ENCODE peak calls at places on chromosomes 5 and 9, in seven cellular contexts. One of them, this sample, is unnamed.
A peak's percentile ranks its signal among the peaks of the same experiment; 100 is the strongest.

GRCh38 chr5:35281613-35282012 is 51.3 kb upstream of the PRLR start:
- DNase-seq in endothelial cell: no peak
- DNase-seq in GM12865: peak; percentile 26
- DNase-seq in heart left ventricle: no peak
- DNase-seq in fibroblast of pulmonary artery: no peak
- DNase-seq in natural killer cell: no peak
- DNase-seq in A673: no peak
- DNase-seq in this sample: no peak

GRCh38 chr9:33430942-33431341 is 16.5 kb downstream of the AQP3 start:
- DNase-seq in heart left ventricle: no peak
- DNase-seq in fibroblast of pulmonary artery: no peak
- DNase-seq in GM12865: no peak
- DNase-seq in natural killer cell: no peak
- DNase-seq in A673: no peak
- DNase-seq in endothelial cell: no peak
- DNase-seq in this sample: no peak

GRCh38 chr5:74185599-74185998 is 454.9 kb downstream of the ENC1 start:
- DNase-seq in A673: no peak
- DNase-seq in endothelial cell: no peak
- DNase-seq in heart left ventricle: peak; percentile 39
- DNase-seq in fibroblast of pulmonary artery: peak; percentile 23
- DNase-seq in GM12865: no peak
- DNase-seq in natural killer cell: no peak
- DNase-seq in this sample: no peak

GRCh38 chr5:668299-668995 is 24.7 kb downstream of the TPPP start:
- DNase-seq in heart left ventricle: peak; percentile 12
- DNase-seq in GM12865: no peak
- DNase-seq in endothelial cell: no peak
- DNase-seq in A673: no peak
- DNase-seq in fibroblast of pulmonary artery: no peak
- DNase-seq in natural killer cell: no peak
- DNase-seq in this sample: no peak

GRCh38 chr5:59109383-59109782 is 526.5 kb downstream of the RAB3C start:
- DNase-seq in GM12865: no peak
- DNase-seq in A673: no peak
- DNase-seq in natural killer cell: no peak
- DNase-seq in endothelial cell: no peak
- DNase-seq in heart left ventricle: no peak
- DNase-seq in fibroblast of pulmonary artery: no peak
- DNase-seq in this sample: no peak

GRCh38 chr5:146079695-146080361 is 25.5 kb downstream of the PLAC8L1 start:
- DNase-seq in fibroblast of pulmonary artery: peak; percentile 29
- DNase-seq in A673: no peak
- DNase-seq in GM12865: peak; percentile 38
- DNase-seq in natural killer cell: no peak
- DNase-seq in endothelial cell: no peak
- DNase-seq in heart left ventricle: no peak
- DNase-seq in this sample: no peak

GRCh38 chr5:56693220-56693579 is 122.1 kb upstream of the MAP3K1 start:
- DNase-seq in fibroblast of pulmonary artery: no peak
- DNase-seq in heart left ventricle: no peak
- DNase-seq in A673: no peak
- DNase-seq in endothelial cell: no peak
- DNase-seq in natural killer cell: no peak
- DNase-seq in GM12865: no peak
- DNase-seq in this sample: no peak

GRCh38 chr5:56734066-56734766 is 81.1 kb upstream of the MAP3K1 start:
- DNase-seq in GM12865: no peak
- DNase-seq in natural killer cell: no peak
- DNase-seq in endothelial cell: no peak
- DNase-seq in heart left ventricle: no peak
- DNase-seq in fibroblast of pulmonary artery: no peak
- DNase-seq in A673: no peak
- DNase-seq in this sample: no peak

GRCh38 chr5:16737620-16738364 is 121.0 kb upstream of the RETREG1 start:
- DNase-seq in GM12865: no peak
- DNase-seq in A673: no peak
- DNase-seq in endothelial cell: no peak
- DNase-seq in heart left ventricle: no peak
- DNase-seq in natural killer cell: no peak
- DNase-seq in fibroblast of pulmonary artery: no peak
- DNase-seq in this sample: no peak

GRCh38 chr5:109905906-109906305 is 216.2 kb downstream of the MAN2A1 start:
- DNase-seq in heart left ventricle: no peak
- DNase-seq in endothelial cell: no peak
- DNase-seq in natural killer cell: no peak
- DNase-seq in GM12865: no peak
- DNase-seq in fibroblast of pulmonary artery: no peak
- DNase-seq in A673: no peak
- DNase-seq in this sample: no peak

GRCh38 chr5:132136906-132137305 is 63.3 kb downstream of the CSF2 start:
- DNase-seq in A673: no peak
- DNase-seq in natural killer cell: no peak
- DNase-seq in fibroblast of pulmonary artery: peak; percentile 88
- DNase-seq in GM12865: no peak
- DNase-seq in endothelial cell: no peak
- DNase-seq in heart left ventricle: no peak
- DNase-seq in this sample: no peak

GRCh38 chr5:57094753-57095683 is 78.8 kb upstream of the GPBP1 start:
- DNase-seq in A673: peak; percentile 44
- DNase-seq in fibroblast of pulmonary artery: peak; percentile 4
- DNase-seq in GM12865: peak; percentile 21
- DNase-seq in heart left ventricle: no peak
- DNase-seq in natural killer cell: no peak
- DNase-seq in endothelial cell: peak; percentile 14
- DNase-seq in this sample: no peak

GRCh38 chr5:6489786-6490185 is 41.1 kb downstream of the UBE2QL1 start:
- DNase-seq in heart left ventricle: no peak
- DNase-seq in fibroblast of pulmonary artery: no peak
- DNase-seq in endothelial cell: no peak
- DNase-seq in natural killer cell: no peak
- DNase-seq in GM12865: no peak
- DNase-seq in A673: no peak
- DNase-seq in this sample: no peak

GRCh38 chr5:131536211-131536826 is 98.7 kb downstream of the RAPGEF6 start:
- DNase-seq in heart left ventricle: no peak
- DNase-seq in A673: peak; percentile 39
- DNase-seq in GM12865: peak; percentile 60
- DNase-seq in fibroblast of pulmonary artery: peak; percentile 52
- DNase-seq in endothelial cell: no peak
- DNase-seq in natural killer cell: no peak
- DNase-seq in this sample: no peak

GRCh38 chr9:72012642-72013041 is 47.8 kb downstream of the C9orf57 start:
- DNase-seq in A673: no peak
- DNase-seq in endothelial cell: no peak
- DNase-seq in natural killer cell: no peak
- DNase-seq in GM12865: no peak
- DNase-seq in heart left ventricle: no peak
- DNase-seq in fibroblast of pulmonary artery: no peak
- DNase-seq in this sample: no peak

GRCh38 chr5:159084053-159084452 is 15.7 kb downstream of the EBF1 start:
- DNase-seq in A673: no peak
- DNase-seq in GM12865: peak; percentile 53
- DNase-seq in endothelial cell: no peak
- DNase-seq in fibroblast of pulmonary artery: no peak
- DNase-seq in heart left ventricle: no peak
- DNase-seq in natural killer cell: no peak
- DNase-seq in this sample: no peak

GRCh38 chr5:172554562-172554961 is 86.5 kb upstream of the NEURL1B start:
- DNase-seq in A673: no peak
- DNase-seq in endothelial cell: no peak
- DNase-seq in natural killer cell: no peak
- DNase-seq in GM12865: no peak
- DNase-seq in fibroblast of pulmonary artery: no peak
- DNase-seq in heart left ventricle: no peak
- DNase-seq in this sample: no peak

GRCh38 chr9:132235894-132236661 is 74.2 kb downstream of the NTNG2 start:
- DNase-seq in fibroblast of pulmonary artery: peak; percentile 76
- DNase-seq in A673: peak; percentile 79
- DNase-seq in natural killer cell: peak; percentile 71
- DNase-seq in GM12865: peak; percentile 81
- DNase-seq in heart left ventricle: peak; percentile 77
- DNase-seq in endothelial cell: peak; percentile 89
- DNase-seq in this sample: peak; percentile 71

GRCh38 chr5:143596500-143596820 is 193.0 kb upstream of the NR3C1 start:
- DNase-seq in heart left ventricle: no peak
- DNase-seq in GM12865: no peak
- DNase-seq in A673: no peak
- DNase-seq in natural killer cell: no peak
- DNase-seq in fibroblast of pulmonary artery: no peak
- DNase-seq in endothelial cell: no peak
- DNase-seq in this sample: no peak

GRCh38 chr9:83154087-83154736 is 91.3 kb upstream of the RASEF start:
- DNase-seq in endothelial cell: no peak
- DNase-seq in A673: no peak
- DNase-seq in GM12865: peak; percentile 73
- DNase-seq in heart left ventricle: no peak
- DNase-seq in fibroblast of pulmonary artery: peak; percentile 7
- DNase-seq in natural killer cell: no peak
- DNase-seq in this sample: no peak

DNA sequence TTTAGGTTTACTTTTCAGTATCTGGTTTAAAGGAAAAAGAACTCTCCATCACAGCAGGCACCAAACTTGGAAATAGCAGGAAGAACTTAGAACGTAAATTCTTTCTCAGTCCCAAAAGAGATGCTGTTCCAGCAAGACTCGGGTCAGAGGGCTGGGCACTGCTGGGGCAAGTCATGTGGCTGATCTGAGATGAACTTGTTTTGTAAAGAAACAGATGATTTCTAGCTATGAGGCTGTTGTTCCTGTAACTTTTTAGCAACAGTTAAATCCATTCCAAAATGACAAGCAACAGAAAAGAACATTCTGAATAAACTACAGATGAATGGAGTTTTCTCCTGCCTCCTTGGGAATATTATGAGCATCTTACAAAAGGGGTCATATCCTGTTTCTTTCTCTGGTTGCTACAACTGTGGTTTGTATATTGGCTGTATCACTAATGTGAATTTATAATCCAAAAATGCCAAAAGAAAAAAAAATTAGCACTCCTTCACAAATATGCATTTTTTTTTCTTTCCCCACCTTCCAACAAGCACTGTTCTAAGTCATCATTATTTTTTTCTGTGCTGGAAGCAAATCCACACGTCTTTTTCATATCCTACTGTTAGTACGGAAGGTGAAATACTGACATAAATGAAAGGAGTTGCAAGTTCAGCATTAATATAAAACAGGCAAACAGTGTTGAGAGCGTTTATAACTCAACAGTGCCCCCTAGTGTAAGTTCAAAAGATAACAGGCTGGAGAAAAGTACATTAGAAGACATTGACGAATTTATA is 31.0 kb downstream of the OR2K2 start:
- DNase-seq in heart left ventricle: peak; percentile 26
- DNase-seq in GM12865: peak; percentile 71
- DNase-seq in endothelial cell: peak; percentile 13
- DNase-seq in fibroblast of pulmonary artery: peak; percentile 85
- DNase-seq in natural killer cell: no peak
- DNase-seq in A673: peak; percentile 76
- DNase-seq in this sample: no peak
- TF ChIP-seq CTCF in heart left ventricle: peak; percentile 86
- TF ChIP-seq CTCF in GM12865: peak; percentile 54
- TF ChIP-seq CTCF in endothelial cell: peak; percentile 91
- TF ChIP-seq CTCF in fibroblast of pulmonary artery: peak; percentile 66
- TF ChIP-seq CTCF in natural killer cell: peak; percentile 72
- TF ChIP-seq CTCF in A673: peak; percentile 79
- TF ChIP-seq CTCF in this sample: no peak

DNA sequence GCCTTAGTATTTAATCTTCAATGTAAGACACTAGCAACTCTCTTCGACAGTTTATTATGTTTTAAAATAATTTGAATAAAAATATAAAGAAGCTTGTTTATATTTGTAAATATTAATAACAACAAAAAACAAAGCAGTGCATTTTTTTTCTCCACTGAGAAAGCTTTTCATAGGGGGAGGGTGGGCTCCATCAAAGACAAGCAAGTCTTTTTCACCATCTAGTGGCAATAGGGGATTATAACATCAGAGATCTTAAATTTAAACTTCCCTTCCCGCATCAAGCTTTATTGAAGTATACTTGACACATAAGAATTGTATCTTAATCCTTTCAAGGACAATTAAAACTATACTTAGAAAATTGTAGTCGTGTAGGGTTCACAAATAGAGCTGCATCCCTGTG is 9.3 kb upstream of the OR13F1 start:
- DNase-seq in natural killer cell: no peak
- DNase-seq in GM12865: no peak
- DNase-seq in A673: peak; percentile 34
- DNase-seq in heart left ventricle: no peak
- DNase-seq in endothelial cell: no peak
- DNase-seq in fibroblast of pulmonary artery: no peak
- DNase-seq in this sample: no peak
- TF ChIP-seq CTCF in natural killer cell: no peak
- TF ChIP-seq CTCF in GM12865: no peak
- TF ChIP-seq CTCF in A673: peak; percentile 44
- TF ChIP-seq CTCF in heart left ventricle: no peak
- TF ChIP-seq CTCF in endothelial cell: peak; percentile 45
- TF ChIP-seq CTCF in fibroblast of pulmonary artery: no peak
- TF ChIP-seq CTCF in this sample: no peak

GRCh38 chr5:38780950-38781349 is 64.9 kb upstream of the OSMR start:
- DNase-seq in endothelial cell: no peak
- DNase-seq in GM12865: no peak
- DNase-seq in heart left ventricle: peak; percentile 74
- DNase-seq in natural killer cell: no peak
- DNase-seq in A673: peak; percentile 89
- DNase-seq in fibroblast of pulmonary artery: peak; percentile 91
- DNase-seq in this sample: no peak
- TF ChIP-seq CTCF in endothelial cell: no peak
- TF ChIP-seq CTCF in GM12865: no peak
- TF ChIP-seq CTCF in heart left ventricle: peak; percentile 36
- TF ChIP-seq CTCF in natural killer cell: no peak
- TF ChIP-seq CTCF in A673: peak; percentile 48
- TF ChIP-seq CTCF in fibroblast of pulmonary artery: peak; percentile 54
- TF ChIP-seq CTCF in this sample: no peak

DNA sequence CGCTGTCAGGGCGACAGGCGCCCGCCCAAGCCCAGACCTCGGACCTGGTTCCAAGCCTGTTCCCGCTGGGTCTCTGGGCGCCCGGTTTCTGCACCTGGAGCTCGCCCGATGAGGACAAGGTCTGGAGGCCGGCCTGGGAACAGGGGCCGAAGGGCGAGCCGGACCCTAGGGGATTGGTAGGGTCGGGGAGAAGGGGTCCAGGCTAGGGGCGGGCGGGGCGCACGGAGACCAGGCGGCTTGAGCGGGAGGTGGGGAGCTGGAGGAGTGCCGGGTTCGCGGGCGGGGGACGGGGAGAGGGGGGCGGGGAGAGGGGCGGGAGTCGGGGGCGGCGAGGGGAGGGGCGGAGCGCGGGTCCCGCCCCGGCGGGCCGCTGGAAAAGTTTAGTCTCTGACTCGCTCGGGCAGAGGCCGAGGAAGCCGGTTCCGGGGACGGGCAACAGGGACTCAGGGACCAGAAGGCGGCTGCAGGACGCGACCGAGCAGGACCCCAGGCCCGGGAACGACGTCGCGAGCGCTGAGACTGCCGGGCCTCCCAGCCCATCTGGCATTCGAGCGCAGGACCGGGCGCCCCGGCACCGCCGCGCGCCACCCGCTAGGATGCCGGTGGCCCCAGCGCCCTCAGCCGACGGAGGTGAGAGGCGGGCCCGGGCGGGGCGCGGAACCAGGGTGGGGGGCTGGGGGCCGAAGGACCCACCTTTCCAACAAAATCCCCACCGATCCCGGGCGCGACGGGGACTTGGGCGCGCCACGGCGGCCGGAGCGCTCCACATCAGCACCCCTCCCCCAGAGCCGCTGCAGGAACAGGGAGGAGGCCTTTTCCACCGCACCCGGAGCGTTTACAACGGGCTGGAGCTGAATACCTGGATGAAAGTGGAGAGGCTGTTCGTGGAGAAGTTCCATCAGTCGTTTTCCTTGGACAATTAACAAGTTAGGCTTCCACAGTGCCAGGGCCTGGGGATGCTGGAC is at the start of gene S1PR3:
- DNase-seq in A673: peak; percentile 60
- DNase-seq in natural killer cell: no peak
- DNase-seq in fibroblast of pulmonary artery: no peak
- DNase-seq in heart left ventricle: peak; percentile 80
- DNase-seq in endothelial cell: peak; percentile 64
- DNase-seq in GM12865: no peak
- DNase-seq in this sample: no peak
- TF ChIP-seq CTCF in A673: no peak
- TF ChIP-seq CTCF in natural killer cell: no peak
- TF ChIP-seq CTCF in fibroblast of pulmonary artery: no peak
- TF ChIP-seq CTCF in heart left ventricle: no peak
- TF ChIP-seq CTCF in endothelial cell: no peak
- TF ChIP-seq CTCF in GM12865: no peak
- TF ChIP-seq CTCF in this sample: no peak